ENCODE peak calls at places on chromosomes 1 and 21, in seven cellular contexts. C is IMR-90, X is mesenchymal stem cell, R is mesendoderm, Y is H9, D is trophoblast cell, F is H1. H is an unnamed sample.
A peak's percentile ranks its signal among the peaks of the same experiment; 100 is the strongest.

GRCh38 chr21:44418108-44418875 is 37.0 kb upstream of the LRRC3 start:
- DNase-seq in X (no peak), Y (no peak), R (no peak), D (no peak), F (no peak), C (no peak), H (no peak)

GRCh38 chr21:28431022-28431421 is 561.7 kb downstream of the LTN1 start:
- DNase-seq in D (peak; percentile 17), F (no peak), X (no peak), Y (no peak), R (no peak), C (peak; percentile 66), H (no peak)

GRCh38 chr1:216221260-216221700 is 202.0 kb downstream of the USH2A start:
- DNase-seq in D (peak; percentile 55), C (peak; percentile 86), R (peak; percentile 86), F (peak; percentile 58), X (peak; percentile 87), Y (peak; percentile 63), H (peak; percentile 58)

GRCh38 chr21:42239973-42240372 is 21.0 kb downstream of the ABCG1 start:
- DNase-seq in F (no peak), R (no peak), D (no peak), Y (no peak), X (no peak), C (no peak), H (no peak)

GRCh38 chr1:95742591-95743089 is 508.6 kb downstream of the RWDD3 start:
- DNase-seq in Y (peak; percentile 34), X (no peak), R (peak; percentile 61), C (peak; percentile 66), D (no peak), F (no peak), H (no peak)

GRCh38 chr1:245645894-245646293 is 491.1 kb downstream of the KIF26B start:
- DNase-seq in C (no peak), D (no peak), X (no peak), F (no peak), Y (no peak), R (peak; percentile 22), H (no peak)

GRCh38 chr1:94068096-94068830 is 52.7 kb downstream of the ABCA4 start:
- DNase-seq in D (peak; percentile 72), Y (no peak), C (peak; percentile 76), X (peak; percentile 69), R (peak; percentile 73), F (no peak), H (no peak)

GRCh38 chr1:14842891-14843290 is 244.4 kb downstream of the KAZN start:
- DNase-seq in F (no peak), C (peak; percentile 77), R (no peak), Y (no peak), D (no peak), X (peak; percentile 96), H (no peak)

GRCh38 chr1:154729031-154729442 is 121.1 kb upstream of the ADAR start:
- DNase-seq in X (peak; percentile 72), D (no peak), Y (no peak), F (no peak), R (peak; percentile 46), C (peak; percentile 61), H (no peak)

GRCh38 chr21:31988492-31989285 is 115.9 kb downstream of the HUNK start:
- DNase-seq in X (peak; percentile 12), Y (no peak), C (peak; percentile 32), R (peak; percentile 12), D (no peak), F (no peak), H (no peak)

GRCh38 chr1:231517076-231517475 is 11.4 kb upstream of the TSNAX start:
- DNase-seq in X (no peak), Y (no peak), C (no peak), D (peak; percentile 25), F (no peak), R (no peak), H (no peak)

GRCh38 chr1:8247821-8248436 is 70.0 kb upstream of the SLC45A1 start:
- DNase-seq in C (no peak), Y (no peak), F (no peak), X (no peak), D (no peak), R (no peak), H (no peak)

GRCh38 chr1:162159515-162159914 is 90.0 kb downstream of the NOS1AP start:
- DNase-seq in F (no peak), D (no peak), R (no peak), X (no peak), C (no peak), Y (no peak), H (no peak)

GRCh38 chr21:17343055-17343454 is 169.8 kb upstream of the CXADR start:
- DNase-seq in Y (no peak), F (no peak), R (peak; percentile 46), D (no peak), X (peak; percentile 11), C (peak; percentile 13), H (peak; percentile 58)

GRCh38 chr21:44323591-44323990 is 15.6 kb downstream of the CFAP410 start:
- DNase-seq in R (no peak), C (no peak), F (no peak), D (no peak), Y (no peak), X (no peak), H (no peak)

GRCh38 chr1:109821221-109821669 is 57.5 kb upstream of the EPS8L3 start:
- DNase-seq in C (peak; percentile 94), D (peak; percentile 37), R (no peak), Y (peak; percentile 18), F (no peak), X (peak; percentile 90), H (no peak)

DNA sequence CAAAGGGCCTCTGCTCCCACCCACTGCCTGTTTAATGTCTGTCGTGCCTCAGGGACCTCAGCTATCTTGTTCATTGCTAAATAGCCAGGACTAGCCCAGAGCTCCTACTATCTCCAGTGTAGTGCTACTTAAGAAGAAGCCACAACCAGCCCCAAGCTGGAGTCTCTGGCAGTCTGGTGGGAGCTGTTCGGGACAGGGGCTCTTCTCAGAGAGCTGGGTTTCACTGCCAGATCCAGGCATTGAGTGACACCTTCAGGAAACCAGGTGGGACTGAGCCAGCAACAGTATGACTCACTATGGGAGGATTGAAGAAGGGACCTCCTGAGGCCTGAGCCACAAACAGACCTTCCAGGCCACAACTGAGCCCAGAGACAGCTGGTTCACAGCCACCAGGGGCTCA is 25.4 kb downstream of the MATN1 start:
- DNase-seq in R (peak; percentile 63), X (no peak), Y (no peak), F (no peak), D (no peak), C (peak; percentile 33), H (no peak)
- H3K18ac ChIP-seq in R (no peak overlapping the region), X (no peak overlapping the region), Y (no peak overlapping the region), F (no peak overlapping the region), D (no peak overlapping the region), C (no peak overlapping the region), H (no peak overlapping the region)

DNA sequence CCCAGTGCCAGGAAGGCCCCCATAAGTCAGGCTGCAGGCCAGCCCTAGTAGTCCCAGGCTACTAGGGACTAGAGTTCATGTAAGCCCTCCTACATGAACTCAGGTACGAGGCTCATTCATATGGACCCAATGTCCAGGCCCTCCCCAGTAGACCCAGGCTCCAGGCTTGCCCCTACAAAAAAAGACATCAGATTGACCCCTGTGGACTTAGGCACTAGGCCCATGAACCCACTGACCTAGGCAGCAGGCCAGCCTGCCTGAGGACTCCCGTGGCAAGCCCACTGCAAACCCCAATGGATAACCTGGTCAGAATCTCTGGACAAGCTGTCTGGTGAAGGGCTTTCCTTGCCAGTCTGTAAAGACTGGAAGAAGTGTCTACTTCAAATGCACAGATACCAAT is 51.2 kb downstream of the TNNI3K start:
- DNase-seq in X (no peak), F (no peak), D (no peak), R (no peak), C (no peak), Y (no peak), H (no peak)
- H3K4ac ChIP-seq in X (no peak overlapping the region), F (no peak overlapping the region), D (no peak overlapping the region), R (no peak overlapping the region), C (no peak overlapping the region), Y (no peak overlapping the region), H (no peak overlapping the region)

GRCh38 chr1:39788426-39788757 is 273 bp downstream of the BMP8B start:
- DNase-seq in F (no peak), X (no peak), R (no peak), D (no peak), C (no peak), Y (no peak), H (no peak)

GRCh38 chr1:39788758-39789570 is at the start of gene BMP8B:
- DNase-seq in C (no peak), D (no peak), Y (peak; percentile 78), X (peak; percentile 11), F (peak; percentile 75), R (peak; percentile 23), H (no peak)

GRCh38 chr1:39791838-39792237 is 3.2 kb upstream of the BMP8B start:
- DNase-seq in C (no peak), X (no peak), Y (no peak), R (no peak), F (no peak), D (no peak), H (no peak)

GRCh38 chr1:39789571-39790110 is 976 bp upstream of the BMP8B start:
- DNase-seq in D (no peak), X (no peak), C (no peak), F (no peak), R (peak; percentile 22), Y (peak; percentile 65), H (no peak)

GRCh38 chr1:39787468-39787867 is 1.2 kb downstream of the BMP8B start:
- DNase-seq in C (no peak), Y (no peak), D (no peak), F (no peak), R (no peak), X (no peak), H (no peak)
- H4K8ac ChIP-seq in C (no peak overlapping the region), Y (no peak overlapping the region), D (no peak overlapping the region), F (no peak overlapping the region), R (no peak overlapping the region), X (no peak overlapping the region), H (no peak overlapping the region)

GRCh38 chr1:118145736-118146135 is 39.3 kb downstream of the SPAG17 start:
- DNase-seq in R (no peak), D (no peak), Y (no peak), F (no peak), X (no peak), C (peak; percentile 56), H (no peak)

GRCh38 chr1:118143136-118143535 is 41.9 kb downstream of the SPAG17 start:
- DNase-seq in D (no peak), F (no peak), X (no peak), C (no peak), R (no peak), Y (no peak), H (no peak)

GRCh38 chr1:118142546-118142945 is 42.5 kb downstream of the SPAG17 start:
- DNase-seq in C (no peak), F (no peak), R (no peak), X (no peak), Y (no peak), D (no peak), H (no peak)

GRCh38 chr1:118143828-118144227 is 41.2 kb downstream of the SPAG17 start:
- DNase-seq in R (no peak), C (no peak), X (no peak), Y (no peak), D (no peak), F (no peak), H (no peak)

GRCh38 chr1:118144777-118145176 is 40.3 kb downstream of the SPAG17 start:
- DNase-seq in X (no peak), D (no peak), Y (no peak), C (peak; percentile 1), R (no peak), F (no peak), H (no peak)
- H3K18ac ChIP-seq in X (no peak overlapping the region), D (no peak overlapping the region), Y (no peak overlapping the region), C (no peak overlapping the region), R (no peak overlapping the region), F (no peak overlapping the region), H (no peak overlapping the region)